ENCODE peak calls at places on chromosome 4, in nine cellular contexts. R is fibroblast of lung, W is GM23248, E is mammary epithelial cell, H is tibial nerve, F is SK-N-SH, L is SJSA1, O is neural progenitor cell, M is lung. X is an unnamed sample. For H3K9me3, the result is how much of the 10 kb centered on the place peaks cover.

GRCh38 chr4:180827610-180828009 is 1415.6 kb upstream of the TENM3 start:
- DNase-seq in R (peak), W (peak), E (peak), H (no peak), F (no peak), L (no peak), O (no peak), M (no peak), X (no peak)

GRCh38 chr4:102263024-102263787 is 82.1 kb downstream of the SLC39A8 start:
- DNase-seq in R (peak), W (peak), E (peak), H (no peak), F (peak), L (no peak), O (peak), M (no peak), X (no peak)

GRCh38 chr4:105196523-105197145 is 50.0 kb downstream of the TET2 start:
- DNase-seq in R (peak), W (peak), E (no peak), H (no peak), F (no peak), L (no peak), O (no peak), M (no peak), X (no peak)

GRCh38 chr4:46506876-46507275 is 116.9 kb upstream of the GABRA2 start:
- DNase-seq in R (peak), W (peak), E (peak), H (no peak), F (no peak), L (no peak), O (no peak), M (no peak), X (no peak)

GRCh38 chr4:31084806-31085416 is 364.7 kb downstream of the PCDH7 start:
- DNase-seq in R (peak), W (no peak), E (no peak), H (no peak), F (no peak), L (no peak), O (no peak), M (no peak), X (no peak)

GRCh38 chr4:102578819-102579218 is 77.7 kb downstream of the NFKB1 start:
- DNase-seq in R (no peak), W (no peak), E (no peak), H (no peak), F (no peak), L (no peak), O (peak), M (no peak), X (no peak)

GRCh38 chr4:76634239-76634638 is 199.2 kb downstream of the SHROOM3 start:
- DNase-seq in R (peak), W (peak), E (peak), H (no peak), F (no peak), L (peak), O (no peak), M (no peak), X (no peak)

GRCh38 chr4:83866821-83867220 is 330.9 kb downstream of the GPAT3 start:
- DNase-seq in R (peak), W (peak), E (no peak), H (no peak), F (no peak), L (no peak), O (no peak), M (no peak), X (no peak)

GRCh38 chr4:105453550-105454201 is 20.2 kb downstream of the PPA2 start:
- DNase-seq in R (peak), W (peak), E (peak), H (no peak), F (no peak), L (no peak), O (no peak), M (no peak), X (no peak)

GRCh38 chr4:117324851-117325491 is 239.6 kb upstream of the TRAM1L1 start:
- DNase-seq in R (peak), W (peak), E (peak), H (no peak), F (no peak), L (peak), O (no peak), M (no peak), X (no peak)

GRCh38 chr4:147734496-147734895 is 2.6 kb downstream of the ARHGAP10 start:
- DNase-seq in R (no peak), W (no peak), E (no peak), H (no peak), F (no peak), L (no peak), O (no peak), M (no peak), X (no peak)

GRCh38 chr4:108787106-108787505 is 24.3 kb upstream of the ETNPPL start:
- DNase-seq in R (no peak), W (no peak), E (no peak), H (no peak), F (no peak), L (no peak), O (no peak), M (no peak), X (no peak)

GRCh38 chr4:2797545-2798305 is 4.8 kb downstream of the SH3BP2 start:
- DNase-seq in R (no peak), W (no peak), E (no peak), H (peak), F (peak), L (no peak), O (peak), M (no peak), X (peak)

GRCh38 chr4:107094332-107094731 is 58.2 kb upstream of the DKK2 start:
- DNase-seq in R (peak), W (peak), E (peak), H (no peak), F (no peak), L (no peak), O (no peak), M (no peak), X (no peak)
- H3K9me3 ChIP-seq in R (under half), W (under half), E (under half), H (under half), F (under half), L (under half), O (under half), M (under half), X (under half)

GRCh38 chr4:28259951-28260350 is 1399.3 kb downstream of the STIM2 start:
- DNase-seq in R (no peak), W (no peak), E (no peak), H (no peak), F (no peak), L (no peak), O (no peak), M (no peak), X (no peak)
- H3K9me3 ChIP-seq in R (under half), W (under half), E (under half), H (under half), F (under half), L (under half), O (under half), M (under half), X (under half)

DNA sequence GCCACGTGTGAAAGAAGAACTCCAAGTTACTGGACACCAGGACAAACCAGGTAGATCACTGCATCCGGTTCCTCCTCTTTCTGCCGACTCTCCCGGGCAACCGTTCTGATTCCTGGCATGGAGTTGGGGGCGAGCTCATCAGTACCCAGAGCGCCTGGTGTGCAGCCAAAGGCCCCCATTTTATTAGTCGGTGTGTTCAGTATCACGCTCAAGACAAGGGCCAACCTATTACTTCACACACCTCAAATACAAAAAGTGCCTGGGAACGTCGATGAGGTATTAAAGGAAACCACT is 2.8 kb upstream of the CTBP1 start:
- DNase-seq in R (no peak), W (no peak), E (no peak), H (no peak), F (no peak), L (no peak), O (no peak), M (no peak), X (no peak)
- H3K9me3 ChIP-seq in R (under half), W (under half), E (under half), H (under half), F (under half), L (under half), O (under half), M (under half), X (under half)

DNA sequence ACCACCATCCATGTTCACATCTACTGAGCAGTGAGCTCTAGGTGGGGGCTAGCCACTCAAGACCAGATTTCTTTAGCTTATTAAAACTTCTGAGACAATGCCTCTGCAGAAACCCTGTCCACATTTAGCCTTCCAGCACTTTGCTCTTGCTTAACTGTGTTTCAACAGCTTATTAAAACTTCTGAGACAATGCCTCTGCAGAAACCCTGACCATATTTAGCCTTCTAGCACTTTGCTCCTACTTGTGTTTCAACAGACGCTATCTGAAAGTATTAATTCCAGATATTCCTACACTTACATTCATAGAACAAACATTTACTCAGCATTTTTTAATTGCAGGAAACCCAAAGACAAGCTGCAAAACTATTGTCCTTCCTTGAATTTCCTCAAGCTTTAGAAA is 91.9 kb downstream of the SEL1L3 start:
- DNase-seq in R (no peak), W (no peak), E (no peak), H (no peak), F (no peak), L (no peak), O (no peak), M (no peak), X (no peak)
- H3K9me3 ChIP-seq in R (under half), W (under half), E (under half), H (under half), F (under half), L (under half), O (under half), M (under half), X (under half)

GRCh38 chr4:19034089-19034488 is 1012.5 kb upstream of the LCORL start:
- DNase-seq in R (peak), W (no peak), E (no peak), H (no peak), F (no peak), L (no peak), O (no peak), M (no peak), X (no peak)

GRCh38 chr4:19025031-19025430 is 1003.5 kb upstream of the LCORL start:
- DNase-seq in R (peak), W (no peak), E (peak), H (no peak), F (no peak), L (no peak), O (no peak), M (no peak), X (no peak)

GRCh38 chr4:19030536-19030935 is 1009.0 kb upstream of the LCORL start:
- DNase-seq in R (peak), W (peak), E (no peak), H (no peak), F (no peak), L (no peak), O (no peak), M (no peak), X (no peak)

GRCh38 chr4:19026281-19026680 is 1004.7 kb upstream of the LCORL start:
- DNase-seq in R (peak), W (peak), E (peak), H (no peak), F (no peak), L (no peak), O (no peak), M (peak), X (no peak)

DNA sequence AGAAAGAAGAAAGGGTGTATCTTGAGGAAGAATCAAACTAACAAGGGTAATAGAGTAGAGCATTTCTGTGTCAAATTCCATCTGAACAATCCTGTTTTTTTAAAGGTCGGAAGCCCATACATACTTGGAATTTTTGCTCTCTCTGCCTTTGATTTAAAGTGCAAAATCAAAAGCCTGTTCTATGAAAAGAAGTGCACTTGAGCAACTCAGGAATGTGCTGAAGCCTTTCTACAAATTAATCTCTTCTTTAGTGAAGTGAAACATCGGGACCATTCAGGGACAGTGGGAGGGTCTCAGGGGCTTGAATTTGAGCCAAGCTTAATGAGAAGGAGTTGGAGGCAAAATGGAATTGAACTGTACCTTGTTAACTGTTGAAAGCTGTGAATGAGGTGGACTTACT is 1008.5 kb upstream of the LCORL start:
- DNase-seq in R (peak), W (no peak), E (no peak), H (no peak), F (no peak), L (no peak), O (peak), M (peak), X (no peak)
- H3K9me3 ChIP-seq in R (under half), W (under half), E (under half), H (under half), F (under half), L (under half), O (under half), M (under half), X (under half)

DNA sequence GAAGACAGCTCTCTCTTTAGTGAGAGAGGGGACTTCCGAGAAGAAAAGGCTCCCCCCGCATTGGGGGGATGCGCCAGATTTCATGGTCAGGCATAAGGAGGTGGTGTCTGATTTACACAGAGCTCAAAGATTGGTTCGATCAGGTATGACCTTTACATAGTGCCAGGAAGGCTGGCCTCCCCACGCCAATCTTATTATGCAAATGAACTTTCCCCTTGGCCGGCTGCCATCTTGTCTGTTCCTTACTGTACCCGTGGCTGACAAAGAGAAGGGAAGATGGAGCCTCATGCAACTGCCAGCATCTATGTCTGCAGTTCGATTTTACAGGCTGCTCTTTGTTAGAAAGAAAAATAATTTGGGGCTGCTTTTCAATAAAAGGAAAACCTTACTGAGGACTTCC is 197.2 kb downstream of the GPM6A start:
- DNase-seq in R (no peak), W (no peak), E (no peak), H (no peak), F (no peak), L (no peak), O (no peak), M (no peak), X (no peak)
- H3K9me3 ChIP-seq in R (under half), W (under half), E (under half), H (under half), F (under half), L (under half), O (under half), M (under half), X (under half)